ENCODE peak calls at places on chromosomes 11 and 22, in eight cellular contexts. A is stimulated activated CD8-positive, alpha-beta memory T cell treated with anti-CD3 and anti-CD28 coated beads, Interleukin-7, amount 100 ng/mL, for 1 hour; B is esophagus squamous epithelium; S is substantia nigra; D is LoVo; Q is ecto neural progenitor cell; Z is activated T-cell treated with anti-CD3 and anti-CD28 coated beads for 1 hour; P is left cardiac atrium. V is an unnamed sample.

GRCh38 chr22:21448627-21449416 is 18.4 kb upstream of the TMEM191C start:
- DNase-seq in Z (no peak), Q (no peak), P (no peak), B (no peak), A (no peak), S (no peak), D (no peak), V (no peak)

GRCh38 chr11:103633037-103633788 is 403.2 kb upstream of the DDI1 start:
- DNase-seq in P (no peak), A (no peak), S (no peak), D (no peak), Z (no peak), Q (no peak), B (no peak), V (no peak)

GRCh38 chr22:17368727-17369552 is at the start of gene CECR2:
- DNase-seq in D (peak), Z (no peak), S (peak), A (no peak), P (peak), Q (peak), B (no peak), V (peak)

GRCh38 chr11:67289226-67289650 is at the start of gene ANKRD13D:
- DNase-seq in B (no peak), S (peak), Q (no peak), P (no peak), Z (no peak), A (no peak), D (no peak), V (no peak)

GRCh38 chr11:23924226-23924625 is 572.6 kb upstream of the LUZP2 start:
- DNase-seq in S (no peak), P (no peak), D (no peak), Z (no peak), Q (no peak), A (no peak), B (no peak), V (peak)

GRCh38 chr11:77658213-77659013 is 20.8 kb upstream of the CLNS1A start:
- DNase-seq in Z (no peak), P (no peak), Q (no peak), S (no peak), B (no peak), D (no peak), A (no peak), V (no peak)

GRCh38 chr11:34512810-34513673 is 552 bp downstream of the ELF5 start:
- DNase-seq in D (peak), Q (peak), P (peak), B (no peak), S (no peak), Z (peak), A (peak), V (peak)

GRCh38 chr22:18119409-18120110 is 9.0 kb downstream of the TUBA8 start:
- DNase-seq in Z (no peak), D (no peak), A (no peak), B (no peak), P (no peak), Q (peak), S (no peak), V (no peak)

GRCh38 chr11:128196235-128196634 is 391.1 kb downstream of the ETS1 start:
- DNase-seq in Z (no peak), A (no peak), P (no peak), S (no peak), D (no peak), Q (no peak), B (no peak), V (no peak)

GRCh38 chr11:16924826-16925494 is 89.3 kb downstream of the PLEKHA7 start:
- DNase-seq in Q (peak), B (no peak), Z (no peak), S (no peak), P (peak), D (peak), A (no peak), V (peak)

GRCh38 chr11:119861160-119861559 is 132.2 kb upstream of the NECTIN1 start:
- DNase-seq in S (no peak), A (no peak), P (no peak), D (no peak), Q (no peak), B (no peak), Z (no peak), V (no peak)

GRCh38 chr22:39634530-39635399 is 64.2 kb downstream of the CACNA1I start:
- DNase-seq in P (no peak), S (no peak), Q (no peak), Z (no peak), B (no peak), D (peak), A (no peak), V (no peak)

GRCh38 chr11:96328395-96329010 is 14.5 kb downstream of the MAML2 start:
- DNase-seq in Z (no peak), D (no peak), Q (no peak), S (no peak), P (no peak), A (no peak), B (no peak), V (no peak)

GRCh38 chr11:33000181-33000580 is 15.5 kb upstream of the DEPDC7 start:
- DNase-seq in Z (no peak), P (no peak), D (no peak), Q (no peak), B (no peak), A (no peak), S (no peak), V (no peak)

GRCh38 chr11:130785376-130786110 is 130.7 kb downstream of the SNX19 start:
- DNase-seq in Q (peak), Z (no peak), B (no peak), S (no peak), A (no peak), D (no peak), P (no peak), V (no peak)

GRCh38 chr11:69192282-69192681 is 36.5 kb downstream of the SMIM38 start:
- DNase-seq in Z (no peak), B (no peak), S (no peak), Q (no peak), P (no peak), A (no peak), D (no peak), V (no peak)

GRCh38 chr11:122105009-122105828 is 10.8 kb downstream of the BLID start:
- DNase-seq in B (no peak), Z (no peak), P (no peak), A (no peak), S (no peak), Q (no peak), D (peak), V (no peak)

GRCh38 chr11:129813216-129813791 is 2.3 kb upstream of the TMEM45B start:
- DNase-seq in P (no peak), S (no peak), B (no peak), A (no peak), D (no peak), Q (no peak), Z (no peak), V (no peak)

GRCh38 chr11:101759771-101760450 is 154.9 kb upstream of the CEP126 start:
- DNase-seq in A (no peak), D (no peak), B (no peak), Q (no peak), P (no peak), S (no peak), Z (no peak), V (peak)

GRCh38 chr11:93736129-93736528 is 5.2 kb downstream of the TAF1D start:
- DNase-seq in P (no peak), D (no peak), A (no peak), S (no peak), B (no peak), Z (no peak), Q (no peak), V (no peak)